ENCODE peak calls at places on chromosomes 5 and 9, in seven cellular contexts. One of them, this sample, is unnamed.

GRCh38 chr9:21906878-21907277 is 87.3 kb downstream of the CDKN2A start:
- DNase-seq in mucosa of gallbladder: no peak
- DNase-seq in NCI-H1930: no peak
- DNase-seq in small intestine: no peak
- DNase-seq in H9: no peak
- DNase-seq in PC-3: no peak
- DNase-seq in neuronal stem cell: no peak
- DNase-seq in this sample: no peak

GRCh38 chr5:55865831-55866230 is 14.7 kb downstream of the IL31RA start:
- DNase-seq in mucosa of gallbladder: no peak
- DNase-seq in small intestine: no peak
- DNase-seq in H9: no peak
- DNase-seq in PC-3: no peak
- DNase-seq in neuronal stem cell: no peak
- DNase-seq in NCI-H1930: no peak
- DNase-seq in this sample: no peak

GRCh38 chr9:133883356-133883755 is 108.8 kb downstream of the VAV2 start:
- DNase-seq in H9: no peak
- DNase-seq in NCI-H1930: no peak
- DNase-seq in PC-3: no peak
- DNase-seq in neuronal stem cell: no peak
- DNase-seq in mucosa of gallbladder: no peak
- DNase-seq in small intestine: no peak
- DNase-seq in this sample: no peak

GRCh38 chr9:6576930-6577329 is 68.6 kb downstream of the GLDC start:
- DNase-seq in NCI-H1930: no peak
- DNase-seq in H9: no peak
- DNase-seq in PC-3: no peak
- DNase-seq in mucosa of gallbladder: no peak
- DNase-seq in small intestine: no peak
- DNase-seq in neuronal stem cell: no peak
- DNase-seq in this sample: no peak

GRCh38 chr5:41876678-41877077 is 6.5 kb upstream of the OXCT1 start:
- DNase-seq in NCI-H1930: peak; percentile 42
- DNase-seq in PC-3: peak; percentile 36
- DNase-seq in H9: no peak
- DNase-seq in mucosa of gallbladder: no peak
- DNase-seq in neuronal stem cell: no peak
- DNase-seq in small intestine: no peak
- DNase-seq in this sample: no peak

GRCh38 chr5:87137280-87137679 is 130.4 kb upstream of the RASA1 start:
- DNase-seq in neuronal stem cell: no peak
- DNase-seq in NCI-H1930: no peak
- DNase-seq in mucosa of gallbladder: no peak
- DNase-seq in H9: no peak
- DNase-seq in small intestine: no peak
- DNase-seq in PC-3: no peak
- DNase-seq in this sample: no peak

GRCh38 chr5:63262191-63262981 is 683.8 kb downstream of the LRRC70 start:
- DNase-seq in small intestine: no peak
- DNase-seq in neuronal stem cell: no peak
- DNase-seq in NCI-H1930: no peak
- DNase-seq in H9: no peak
- DNase-seq in PC-3: peak; percentile 64
- DNase-seq in mucosa of gallbladder: no peak
- DNase-seq in this sample: no peak

GRCh38 chr5:65928341-65928752 is 2.0 kb downstream of the ERBIN start:
- DNase-seq in small intestine: peak; percentile 14
- DNase-seq in H9: no peak
- DNase-seq in PC-3: no peak
- DNase-seq in neuronal stem cell: no peak
- DNase-seq in mucosa of gallbladder: no peak
- DNase-seq in NCI-H1930: no peak
- DNase-seq in this sample: no peak

GRCh38 chr5:71569748-71570509 is 17.2 kb upstream of the MCCC2 start:
- DNase-seq in H9: no peak
- DNase-seq in NCI-H1930: no peak
- DNase-seq in PC-3: no peak
- DNase-seq in mucosa of gallbladder: no peak
- DNase-seq in small intestine: no peak
- DNase-seq in neuronal stem cell: no peak
- DNase-seq in this sample: no peak

GRCh38 chr9:26205316-26205715 is 527.1 kb upstream of the TUSC1 start:
- DNase-seq in PC-3: no peak
- DNase-seq in mucosa of gallbladder: no peak
- DNase-seq in H9: no peak
- DNase-seq in neuronal stem cell: no peak
- DNase-seq in NCI-H1930: no peak
- DNase-seq in small intestine: no peak
- DNase-seq in this sample: no peak

GRCh38 chr5:35248843-35249780 is 18.8 kb upstream of the PRLR start:
- DNase-seq in neuronal stem cell: no peak
- DNase-seq in mucosa of gallbladder: no peak
- DNase-seq in PC-3: no peak
- DNase-seq in H9: no peak
- DNase-seq in NCI-H1930: no peak
- DNase-seq in small intestine: peak; percentile 64
- DNase-seq in this sample: no peak

GRCh38 chr5:15391648-15392392 is 108.2 kb upstream of the FBXL7 start:
- DNase-seq in H9: no peak
- DNase-seq in mucosa of gallbladder: no peak
- DNase-seq in small intestine: no peak
- DNase-seq in PC-3: no peak
- DNase-seq in NCI-H1930: no peak
- DNase-seq in neuronal stem cell: no peak
- DNase-seq in this sample: no peak

GRCh38 chr5:179158556-179158955 is 98.4 kb downstream of the ZNF354C start:
- DNase-seq in H9: peak; percentile 13
- DNase-seq in NCI-H1930: no peak
- DNase-seq in small intestine: no peak
- DNase-seq in PC-3: no peak
- DNase-seq in neuronal stem cell: no peak
- DNase-seq in mucosa of gallbladder: no peak
- DNase-seq in this sample: no peak

GRCh38 chr9:111036068-111036789 is 2.0 kb downstream of the LPAR1 start:
- DNase-seq in neuronal stem cell: peak; percentile 26
- DNase-seq in mucosa of gallbladder: peak; percentile 49
- DNase-seq in NCI-H1930: peak; percentile 17
- DNase-seq in PC-3: peak; percentile 67
- DNase-seq in H9: peak; percentile 78
- DNase-seq in small intestine: peak; percentile 71
- DNase-seq in this sample: no peak

GRCh38 chr5:151222769-151223446 is 984 bp downstream of the CCDC69 start:
- DNase-seq in H9: peak; percentile 49
- DNase-seq in NCI-H1930: no peak
- DNase-seq in small intestine: no peak
- DNase-seq in mucosa of gallbladder: peak; percentile 16
- DNase-seq in neuronal stem cell: no peak
- DNase-seq in PC-3: peak; percentile 25
- DNase-seq in this sample: no peak

GRCh38 chr5:80745490-80745889 is 90.7 kb upstream of the DHFR start:
- DNase-seq in PC-3: peak; percentile 34
- DNase-seq in NCI-H1930: no peak
- DNase-seq in small intestine: no peak
- DNase-seq in neuronal stem cell: no peak
- DNase-seq in mucosa of gallbladder: no peak
- DNase-seq in H9: no peak
- DNase-seq in this sample: no peak

GRCh38 chr9:103942171-103942570 is 151.9 kb upstream of the SMC2 start:
- DNase-seq in PC-3: no peak
- DNase-seq in H9: no peak
- DNase-seq in small intestine: no peak
- DNase-seq in mucosa of gallbladder: no peak
- DNase-seq in neuronal stem cell: no peak
- DNase-seq in NCI-H1930: no peak
- DNase-seq in this sample: no peak

GRCh38 chr5:118236108-118236849 is 752.1 kb downstream of the DTWD2 start:
- DNase-seq in NCI-H1930: no peak
- DNase-seq in PC-3: no peak
- DNase-seq in small intestine: no peak
- DNase-seq in H9: no peak
- DNase-seq in mucosa of gallbladder: no peak
- DNase-seq in neuronal stem cell: no peak
- DNase-seq in this sample: no peak

GRCh38 chr5:38532165-38532669 is 24.2 kb downstream of the LIFR start:
- DNase-seq in H9: peak; percentile 37
- DNase-seq in mucosa of gallbladder: no peak
- DNase-seq in neuronal stem cell: no peak
- DNase-seq in small intestine: no peak
- DNase-seq in PC-3: no peak
- DNase-seq in NCI-H1930: no peak
- DNase-seq in this sample: no peak

GRCh38 chr9:69130456-69131441 is 43.3 kb upstream of the TJP2 start:
- DNase-seq in mucosa of gallbladder: no peak
- DNase-seq in neuronal stem cell: no peak
- DNase-seq in H9: peak; percentile 24
- DNase-seq in small intestine: peak; percentile 25
- DNase-seq in NCI-H1930: no peak
- DNase-seq in PC-3: peak; percentile 48
- DNase-seq in this sample: no peak

GRCh38 chr5:103135461-103135860 is 15.4 kb downstream of the PPIP5K2 start:
- DNase-seq in NCI-H1930: no peak
- DNase-seq in H9: no peak
- DNase-seq in small intestine: no peak
- DNase-seq in neuronal stem cell: no peak
- DNase-seq in mucosa of gallbladder: no peak
- DNase-seq in PC-3: no peak
- DNase-seq in this sample: no peak

GRCh38 chr5:147822686-147823491 is 8.6 kb downstream of the SPINK1 start:
- DNase-seq in mucosa of gallbladder: peak; percentile 47
- DNase-seq in H9: peak; percentile 43
- DNase-seq in PC-3: peak; percentile 90
- DNase-seq in neuronal stem cell: peak; percentile 41
- DNase-seq in small intestine: peak; percentile 55
- DNase-seq in NCI-H1930: peak; percentile 1
- DNase-seq in this sample: peak; percentile 72

GRCh38 chr5:150021491-150022162 is 21.1 kb downstream of the HMGXB3 start:
- DNase-seq in neuronal stem cell: no peak
- DNase-seq in PC-3: peak; percentile 88
- DNase-seq in H9: peak; percentile 75
- DNase-seq in small intestine: no peak
- DNase-seq in NCI-H1930: no peak
- DNase-seq in mucosa of gallbladder: no peak
- DNase-seq in this sample: no peak

GRCh38 chr9:95495988-95496387 is 20.8 kb downstream of the PTCH1 start:
- DNase-seq in H9: no peak
- DNase-seq in NCI-H1930: no peak
- DNase-seq in mucosa of gallbladder: no peak
- DNase-seq in PC-3: no peak
- DNase-seq in small intestine: no peak
- DNase-seq in neuronal stem cell: peak; percentile 81
- DNase-seq in this sample: no peak

GRCh38 chr9:35705372-35705771 is 15.6 kb upstream of the TPM2 start:
- DNase-seq in H9: no peak
- DNase-seq in mucosa of gallbladder: no peak
- DNase-seq in neuronal stem cell: no peak
- DNase-seq in PC-3: no peak
- DNase-seq in NCI-H1930: no peak
- DNase-seq in small intestine: no peak
- DNase-seq in this sample: no peak

GRCh38 chr9:4555251-4555650 is 65.0 kb downstream of the SLC1A1 start:
- DNase-seq in mucosa of gallbladder: no peak
- DNase-seq in small intestine: no peak
- DNase-seq in PC-3: no peak
- DNase-seq in neuronal stem cell: no peak
- DNase-seq in NCI-H1930: no peak
- DNase-seq in H9: no peak
- DNase-seq in this sample: peak; percentile 89

GRCh38 chr5:126508962-126509279 is 85.7 kb downstream of the GRAMD2B start:
- DNase-seq in neuronal stem cell: no peak
- DNase-seq in NCI-H1930: no peak
- DNase-seq in mucosa of gallbladder: no peak
- DNase-seq in small intestine: peak; percentile 48
- DNase-seq in PC-3: no peak
- DNase-seq in H9: no peak
- DNase-seq in this sample: no peak

GRCh38 chr9:107539427-107540154 is 50.0 kb upstream of the KLF4 start:
- DNase-seq in neuronal stem cell: no peak
- DNase-seq in H9: peak; percentile 71
- DNase-seq in small intestine: no peak
- DNase-seq in PC-3: peak; percentile 24
- DNase-seq in mucosa of gallbladder: no peak
- DNase-seq in NCI-H1930: no peak
- DNase-seq in this sample: no peak

GRCh38 chr9:36306481-36307306 is 48.4 kb upstream of the GNE start:
- DNase-seq in small intestine: peak; percentile 73
- DNase-seq in neuronal stem cell: no peak
- DNase-seq in NCI-H1930: no peak
- DNase-seq in PC-3: peak; percentile 66
- DNase-seq in H9: no peak
- DNase-seq in mucosa of gallbladder: no peak
- DNase-seq in this sample: peak; percentile 2

GRCh38 chr9:89879711-89880110 is 274.9 kb downstream of the GADD45G start:
- DNase-seq in small intestine: no peak
- DNase-seq in neuronal stem cell: no peak
- DNase-seq in H9: peak; percentile 15
- DNase-seq in NCI-H1930: no peak
- DNase-seq in PC-3: no peak
- DNase-seq in mucosa of gallbladder: peak; percentile 20
- DNase-seq in this sample: no peak

GRCh38 chr5:147398860-147399259 is 111.0 kb downstream of the DPYSL3 start:
- DNase-seq in small intestine: no peak
- DNase-seq in neuronal stem cell: no peak
- DNase-seq in mucosa of gallbladder: no peak
- DNase-seq in H9: no peak
- DNase-seq in NCI-H1930: no peak
- DNase-seq in PC-3: no peak
- DNase-seq in this sample: no peak

GRCh38 chr5:180495292-180495691 is 1.1 kb downstream of the CNOT6 start:
- DNase-seq in PC-3: no peak
- DNase-seq in NCI-H1930: no peak
- DNase-seq in mucosa of gallbladder: no peak
- DNase-seq in neuronal stem cell: no peak
- DNase-seq in H9: no peak
- DNase-seq in small intestine: no peak
- DNase-seq in this sample: no peak

GRCh38 chr5:145316282-145316681 is 518.9 kb downstream of the PRELID2 start:
- DNase-seq in H9: no peak
- DNase-seq in PC-3: no peak
- DNase-seq in neuronal stem cell: no peak
- DNase-seq in mucosa of gallbladder: no peak
- DNase-seq in NCI-H1930: no peak
- DNase-seq in small intestine: no peak
- DNase-seq in this sample: no peak

GRCh38 chr5:151212361-151212899 is 11.5 kb downstream of the CCDC69 start:
- DNase-seq in neuronal stem cell: no peak
- DNase-seq in small intestine: no peak
- DNase-seq in PC-3: no peak
- DNase-seq in H9: no peak
- DNase-seq in NCI-H1930: no peak
- DNase-seq in mucosa of gallbladder: no peak
- DNase-seq in this sample: no peak

GRCh38 chr5:149802008-149802407 is 71.9 kb downstream of the PPARGC1B start:
- DNase-seq in small intestine: no peak
- DNase-seq in H9: no peak
- DNase-seq in neuronal stem cell: no peak
- DNase-seq in mucosa of gallbladder: no peak
- DNase-seq in PC-3: no peak
- DNase-seq in NCI-H1930: no peak
- DNase-seq in this sample: no peak

This sample was measured in COR-L47.